ENCODE peak calls at places on chromosome 21, in six cellular contexts. F is C1 segment of cervical spinal cord; X is CD4-positive, CD25-positive, alpha-beta regulatory T cell; C is activated naive CD4-positive, alpha-beta T cell treated with Interleukin-2 at 50 U/mL for 16 hours; A is mesothelial cell of epicardium; M is putamen. R is an unnamed sample.

GRCh38 chr21:44758781-44759627 is 42.6 kb downstream of the UBE2G2 start:
- DNase-seq in F (no peak), C (no peak), X (no peak), M (no peak), A (peak), R (no peak)

GRCh38 chr21:29261555-29262540 is 36.9 kb upstream of the BACH1 start:
- DNase-seq in M (no peak), C (no peak), F (no peak), X (no peak), A (no peak), R (no peak)

GRCh38 chr21:46429754-46430681 is 28.7 kb upstream of the DIP2A start:
- DNase-seq in C (no peak), F (no peak), M (peak), A (no peak), X (no peak), R (no peak)

GRCh38 chr21:24671901-24672300 is 935.4 kb downstream of the MRPL39 start:
- DNase-seq in M (no peak), C (no peak), F (no peak), X (no peak), A (no peak), R (no peak)

GRCh38 chr21:16241500-16241963 is 511.8 kb downstream of the USP25 start:
- DNase-seq in M (no peak), X (no peak), F (no peak), A (no peak), C (no peak), R (no peak)

GRCh38 chr21:40047993-40048730 is 180.9 kb downstream of the PCP4 start:
- DNase-seq in C (no peak), X (no peak), M (no peak), F (no peak), A (no peak), R (no peak)

GRCh38 chr21:31426235-31426797 is 82.3 kb upstream of the TIAM1 start:
- DNase-seq in M (no peak), F (no peak), C (no peak), X (no peak), A (no peak), R (no peak)

GRCh38 chr21:41360072-41360821 is 1.6 kb upstream of the MX2 start:
- DNase-seq in F (no peak), C (no peak), M (no peak), X (no peak), A (peak), R (peak)

GRCh38 chr21:17775431-17776126 is 43.6 kb downstream of the C21orf91 start:
- DNase-seq in M (no peak), F (no peak), C (peak), X (peak), A (no peak), R (no peak)

GRCh38 chr21:29643289-29643688 is 296.5 kb downstream of the GRIK1 start:
- DNase-seq in F (no peak), X (no peak), C (no peak), A (no peak), M (no peak), R (no peak)

GRCh38 chr21:36747114-36747814 is 48.3 kb downstream of the SIM2 start:
- DNase-seq in M (no peak), X (no peak), A (peak), C (no peak), F (no peak), R (no peak)

GRCh38 chr21:17660449-17660848 is 47.7 kb upstream of the BTG3 start:
- DNase-seq in C (no peak), X (no peak), A (no peak), M (peak), F (no peak), R (no peak)

GRCh38 chr21:39020751-39021474 is 162.3 kb downstream of the PSMG1 start:
- DNase-seq in C (no peak), F (no peak), A (no peak), M (no peak), X (no peak), R (no peak)